ENCODE peak calls at places on chromosomes 13 and 19, in eight cellular contexts. One of them, this sample, is unnamed.

GRCh38 chr13:85970727-85971126 is 171.5 kb upstream of the SLITRK6 start:
- DNase-seq in posterior cingulate gyrus: no peak
- DNase-seq in BJ: no peak
- DNase-seq in hepatic stellate cell: no peak
- DNase-seq in GM06990: no peak
- DNase-seq in H9: no peak
- DNase-seq in NCI-H774: no peak
- DNase-seq in fibroblast of mammary gland: peak
- DNase-seq in this sample: no peak

GRCh38 chr13:114078501-114079451 is 53.6 kb downstream of the RASA3 start:
- DNase-seq in BJ: no peak
- DNase-seq in posterior cingulate gyrus: no peak
- DNase-seq in hepatic stellate cell: no peak
- DNase-seq in H9: no peak
- DNase-seq in fibroblast of mammary gland: peak
- DNase-seq in NCI-H774: no peak
- DNase-seq in GM06990: no peak
- DNase-seq in this sample: peak

GRCh38 chr19:12244370-12244769 is 50.3 kb downstream of the ZNF44 start:
- DNase-seq in H9: no peak
- DNase-seq in hepatic stellate cell: no peak
- DNase-seq in posterior cingulate gyrus: no peak
- DNase-seq in fibroblast of mammary gland: no peak
- DNase-seq in BJ: no peak
- DNase-seq in GM06990: no peak
- DNase-seq in NCI-H774: no peak
- DNase-seq in this sample: no peak

GRCh38 chr19:40055832-40056504 is at the start of gene ZNF780B:
- DNase-seq in GM06990: peak
- DNase-seq in H9: peak
- DNase-seq in hepatic stellate cell: peak
- DNase-seq in BJ: peak
- DNase-seq in NCI-H774: peak
- DNase-seq in posterior cingulate gyrus: peak
- DNase-seq in fibroblast of mammary gland: peak
- DNase-seq in this sample: peak

GRCh38 chr19:12664406-12665280 is 1.9 kb downstream of the MAN2B1 start:
- DNase-seq in fibroblast of mammary gland: peak
- DNase-seq in NCI-H774: no peak
- DNase-seq in posterior cingulate gyrus: no peak
- DNase-seq in BJ: no peak
- DNase-seq in H9: peak
- DNase-seq in GM06990: no peak
- DNase-seq in hepatic stellate cell: no peak
- DNase-seq in this sample: no peak

GRCh38 chr19:10009269-10009665 is 1.0 kb downstream of the COL5A3 start:
- DNase-seq in posterior cingulate gyrus: peak
- DNase-seq in NCI-H774: no peak
- DNase-seq in fibroblast of mammary gland: peak
- DNase-seq in hepatic stellate cell: peak
- DNase-seq in BJ: peak
- DNase-seq in GM06990: no peak
- DNase-seq in H9: peak
- DNase-seq in this sample: peak

GRCh38 chr19:15197275-15198005 is 3.4 kb downstream of the NOTCH3 start:
- DNase-seq in fibroblast of mammary gland: peak
- DNase-seq in posterior cingulate gyrus: no peak
- DNase-seq in hepatic stellate cell: no peak
- DNase-seq in NCI-H774: no peak
- DNase-seq in BJ: no peak
- DNase-seq in H9: no peak
- DNase-seq in GM06990: no peak
- DNase-seq in this sample: peak

GRCh38 chr19:1295169-1296012 is 9.7 kb downstream of the EFNA2 start:
- DNase-seq in posterior cingulate gyrus: no peak
- DNase-seq in NCI-H774: no peak
- DNase-seq in GM06990: no peak
- DNase-seq in hepatic stellate cell: peak
- DNase-seq in BJ: no peak
- DNase-seq in H9: peak
- DNase-seq in fibroblast of mammary gland: no peak
- DNase-seq in this sample: no peak

GRCh38 chr13:45332831-45333219 is 8.2 kb downstream of the TPT1 start:
- DNase-seq in hepatic stellate cell: no peak
- DNase-seq in H9: no peak
- DNase-seq in NCI-H774: no peak
- DNase-seq in BJ: no peak
- DNase-seq in fibroblast of mammary gland: no peak
- DNase-seq in GM06990: no peak
- DNase-seq in posterior cingulate gyrus: no peak
- DNase-seq in this sample: no peak

GRCh38 chr19:43612374-43612773 is 486 bp downstream of the SRRM5 start:
- DNase-seq in BJ: no peak
- DNase-seq in fibroblast of mammary gland: no peak
- DNase-seq in H9: no peak
- DNase-seq in GM06990: no peak
- DNase-seq in posterior cingulate gyrus: no peak
- DNase-seq in NCI-H774: no peak
- DNase-seq in hepatic stellate cell: no peak
- DNase-seq in this sample: no peak

GRCh38 chr19:41887711-41888382 is 4.9 kb downstream of the ARHGEF1 start:
- DNase-seq in NCI-H774: no peak
- DNase-seq in H9: peak
- DNase-seq in GM06990: peak
- DNase-seq in BJ: peak
- DNase-seq in fibroblast of mammary gland: peak
- DNase-seq in posterior cingulate gyrus: peak
- DNase-seq in hepatic stellate cell: no peak
- DNase-seq in this sample: no peak

GRCh38 chr13:57641071-57641470 is 9.5 kb downstream of the PCDH17 start:
- DNase-seq in GM06990: no peak
- DNase-seq in H9: no peak
- DNase-seq in NCI-H774: no peak
- DNase-seq in hepatic stellate cell: no peak
- DNase-seq in BJ: no peak
- DNase-seq in fibroblast of mammary gland: no peak
- DNase-seq in posterior cingulate gyrus: no peak
- DNase-seq in this sample: no peak

GRCh38 chr13:48411281-48412099 is 1.4 kb downstream of the LPAR6 start:
- DNase-seq in fibroblast of mammary gland: peak
- DNase-seq in hepatic stellate cell: no peak
- DNase-seq in posterior cingulate gyrus: no peak
- DNase-seq in BJ: no peak
- DNase-seq in NCI-H774: no peak
- DNase-seq in GM06990: no peak
- DNase-seq in H9: no peak
- DNase-seq in this sample: no peak

GRCh38 chr19:1396768-1397679 is 4.3 kb downstream of the GAMT start:
- DNase-seq in hepatic stellate cell: no peak
- DNase-seq in NCI-H774: no peak
- DNase-seq in BJ: no peak
- DNase-seq in fibroblast of mammary gland: no peak
- DNase-seq in H9: no peak
- DNase-seq in posterior cingulate gyrus: no peak
- DNase-seq in GM06990: no peak
- DNase-seq in this sample: no peak

GRCh38 chr19:41997851-41998229 is 3.8 kb upstream of the ATP1A3 start:
- DNase-seq in hepatic stellate cell: no peak
- DNase-seq in fibroblast of mammary gland: no peak
- DNase-seq in posterior cingulate gyrus: no peak
- DNase-seq in NCI-H774: no peak
- DNase-seq in GM06990: no peak
- DNase-seq in BJ: no peak
- DNase-seq in H9: peak
- DNase-seq in this sample: no peak

GRCh38 chr19:3387645-3388589 is 21.5 kb downstream of the NFIC start:
- DNase-seq in NCI-H774: peak
- DNase-seq in GM06990: no peak
- DNase-seq in fibroblast of mammary gland: peak
- DNase-seq in hepatic stellate cell: no peak
- DNase-seq in BJ: no peak
- DNase-seq in posterior cingulate gyrus: peak
- DNase-seq in H9: no peak
- DNase-seq in this sample: peak

GRCh38 chr19:53813996-53814395 is 10.1 kb downstream of the NLRP12 start:
- DNase-seq in GM06990: no peak
- DNase-seq in NCI-H774: no peak
- DNase-seq in hepatic stellate cell: peak
- DNase-seq in fibroblast of mammary gland: peak
- DNase-seq in posterior cingulate gyrus: no peak
- DNase-seq in H9: no peak
- DNase-seq in BJ: no peak
- DNase-seq in this sample: no peak

GRCh38 chr13:90272356-90272755 is 1075.1 kb upstream of the MIR17HG start:
- DNase-seq in fibroblast of mammary gland: peak
- DNase-seq in BJ: no peak
- DNase-seq in hepatic stellate cell: no peak
- DNase-seq in posterior cingulate gyrus: no peak
- DNase-seq in NCI-H774: no peak
- DNase-seq in H9: no peak
- DNase-seq in GM06990: no peak
- DNase-seq in this sample: no peak

GRCh38 chr19:29576761-29577661 is 29.1 kb upstream of the POP4 start:
- DNase-seq in BJ: no peak
- DNase-seq in GM06990: no peak
- DNase-seq in posterior cingulate gyrus: no peak
- DNase-seq in hepatic stellate cell: no peak
- DNase-seq in NCI-H774: no peak
- DNase-seq in H9: peak
- DNase-seq in fibroblast of mammary gland: peak
- DNase-seq in this sample: no peak

GRCh38 chr19:6613711-6614110 is 22.8 kb upstream of the CD70 start:
- DNase-seq in posterior cingulate gyrus: no peak
- DNase-seq in H9: no peak
- DNase-seq in BJ: no peak
- DNase-seq in NCI-H774: no peak
- DNase-seq in GM06990: peak
- DNase-seq in fibroblast of mammary gland: peak
- DNase-seq in hepatic stellate cell: no peak
- DNase-seq in this sample: peak

GRCh38 chr19:7833225-7834156 is 3.5 kb downstream of the EVI5L start:
- DNase-seq in posterior cingulate gyrus: peak
- DNase-seq in H9: no peak
- DNase-seq in GM06990: no peak
- DNase-seq in BJ: no peak
- DNase-seq in NCI-H774: no peak
- DNase-seq in fibroblast of mammary gland: peak
- DNase-seq in hepatic stellate cell: no peak
- DNase-seq in this sample: peak

GRCh38 chr13:74730556-74731331 is 596.5 kb upstream of the KLF12 start:
- DNase-seq in H9: no peak
- DNase-seq in posterior cingulate gyrus: no peak
- DNase-seq in BJ: no peak
- DNase-seq in NCI-H774: no peak
- DNase-seq in fibroblast of mammary gland: no peak
- DNase-seq in hepatic stellate cell: no peak
- DNase-seq in GM06990: no peak
- DNase-seq in this sample: no peak

GRCh38 chr13:61414686-61415664 is 674 bp downstream of the PCDH20 start:
- DNase-seq in H9: peak
- DNase-seq in GM06990: no peak
- DNase-seq in NCI-H774: peak
- DNase-seq in posterior cingulate gyrus: peak
- DNase-seq in hepatic stellate cell: no peak
- DNase-seq in BJ: no peak
- DNase-seq in fibroblast of mammary gland: no peak
- DNase-seq in this sample: no peak

GRCh38 chr19:50658438-50659317 is 9.4 kb downstream of the C19orf81 start:
- DNase-seq in fibroblast of mammary gland: peak
- DNase-seq in GM06990: peak
- DNase-seq in H9: peak
- DNase-seq in posterior cingulate gyrus: peak
- DNase-seq in hepatic stellate cell: peak
- DNase-seq in NCI-H774: no peak
- DNase-seq in BJ: no peak
- DNase-seq in this sample: no peak

GRCh38 chr13:43266953-43267615 is 243.7 kb downstream of the DNAJC15 start:
- DNase-seq in hepatic stellate cell: no peak
- DNase-seq in BJ: no peak
- DNase-seq in GM06990: no peak
- DNase-seq in fibroblast of mammary gland: no peak
- DNase-seq in posterior cingulate gyrus: no peak
- DNase-seq in NCI-H774: no peak
- DNase-seq in H9: no peak
- DNase-seq in this sample: no peak

GRCh38 chr19:18062043-18062442 is 24.7 kb downstream of the IL12RB1 start:
- DNase-seq in GM06990: no peak
- DNase-seq in BJ: no peak
- DNase-seq in hepatic stellate cell: no peak
- DNase-seq in NCI-H774: no peak
- DNase-seq in H9: no peak
- DNase-seq in fibroblast of mammary gland: no peak
- DNase-seq in posterior cingulate gyrus: no peak
- DNase-seq in this sample: no peak

GRCh38 chr13:89514534-89515312 is 1832.8 kb upstream of the MIR17HG start:
- DNase-seq in fibroblast of mammary gland: peak
- DNase-seq in GM06990: no peak
- DNase-seq in H9: no peak
- DNase-seq in hepatic stellate cell: no peak
- DNase-seq in BJ: no peak
- DNase-seq in NCI-H774: peak
- DNase-seq in posterior cingulate gyrus: no peak
- DNase-seq in this sample: peak

GRCh38 chr13:37360556-37360955 is 238.0 kb downstream of the POSTN start:
- DNase-seq in H9: no peak
- DNase-seq in BJ: no peak
- DNase-seq in GM06990: no peak
- DNase-seq in fibroblast of mammary gland: no peak
- DNase-seq in posterior cingulate gyrus: no peak
- DNase-seq in NCI-H774: no peak
- DNase-seq in hepatic stellate cell: peak
- DNase-seq in this sample: no peak

GRCh38 chr19:13850910-13851753 is 25.8 kb upstream of the NANOS3 start:
- DNase-seq in BJ: peak
- DNase-seq in NCI-H774: peak
- DNase-seq in H9: peak
- DNase-seq in hepatic stellate cell: peak
- DNase-seq in posterior cingulate gyrus: peak
- DNase-seq in GM06990: no peak
- DNase-seq in fibroblast of mammary gland: peak
- DNase-seq in this sample: peak

GRCh38 chr13:94329754-94330551 is 149.5 kb downstream of the DCT start:
- DNase-seq in posterior cingulate gyrus: no peak
- DNase-seq in GM06990: no peak
- DNase-seq in H9: no peak
- DNase-seq in fibroblast of mammary gland: peak
- DNase-seq in hepatic stellate cell: no peak
- DNase-seq in BJ: peak
- DNase-seq in NCI-H774: no peak
- DNase-seq in this sample: peak

GRCh38 chr19:15251010-15251748 is 18.9 kb upstream of the EPHX3 start:
- DNase-seq in H9: no peak
- DNase-seq in GM06990: no peak
- DNase-seq in fibroblast of mammary gland: peak
- DNase-seq in NCI-H774: no peak
- DNase-seq in posterior cingulate gyrus: no peak
- DNase-seq in hepatic stellate cell: peak
- DNase-seq in BJ: peak
- DNase-seq in this sample: peak

GRCh38 chr13:64782459-64782858 is 2447.7 kb downstream of the PCDH9 start:
- DNase-seq in GM06990: no peak
- DNase-seq in BJ: no peak
- DNase-seq in hepatic stellate cell: no peak
- DNase-seq in fibroblast of mammary gland: no peak
- DNase-seq in posterior cingulate gyrus: no peak
- DNase-seq in NCI-H774: no peak
- DNase-seq in H9: no peak
- DNase-seq in this sample: no peak

GRCh38 chr19:43561144-43561970 is 14.0 kb downstream of the XRCC1 start:
- DNase-seq in GM06990: no peak
- DNase-seq in hepatic stellate cell: no peak
- DNase-seq in BJ: no peak
- DNase-seq in NCI-H774: no peak
- DNase-seq in H9: no peak
- DNase-seq in posterior cingulate gyrus: no peak
- DNase-seq in fibroblast of mammary gland: no peak
- DNase-seq in this sample: no peak